ENCODE peak calls at places on chromosomes 2 and 18, in eight cellular contexts. R, V, I, F, Y, H, D and T are unnamed samples.

GRCh38 chr18:62566199-62566598 is 43.4 kb downstream of the ZCCHC2 start:
- DNase-seq in H (no peak), R (no peak), V (peak; percentile 78), D (peak; percentile 32), Y (no peak), I (peak; percentile 83), F (peak; percentile 27), T (no peak)

GRCh38 chr2:158795110-158795924 is at the start of gene DAPL1:
- DNase-seq in F (no peak), V (peak; percentile 17), R (no peak), I (no peak), Y (no peak), H (peak; percentile 24), D (peak; percentile 11), T (no peak)

GRCh38 chr2:236196366-236196765 is 28.2 kb upstream of the GBX2 start:
- DNase-seq in I (no peak), F (no peak), R (no peak), V (no peak), D (no peak), Y (no peak), H (no peak), T (no peak)

GRCh38 chr2:49753344-49753930 is 599.1 kb upstream of the FSHR start:
- DNase-seq in H (no peak), D (no peak), V (no peak), R (no peak), Y (no peak), I (no peak), F (peak; percentile 13), T (no peak)

GRCh38 chr2:69781321-69782248 is 39.7 kb downstream of the ANXA4 start:
- DNase-seq in F (peak; percentile 97), R (no peak), D (peak; percentile 47), V (peak; percentile 48), I (peak; percentile 31), Y (peak; percentile 34), H (no peak), T (no peak)

GRCh38 chr18:39215920-39216319 is 1650.3 kb upstream of the CELF4 start:
- DNase-seq in V (no peak), I (no peak), H (no peak), Y (no peak), R (no peak), D (no peak), F (no peak), T (no peak)

GRCh38 chr18:23189099-23189498 is 53.8 kb downstream of the CABLES1 start:
- DNase-seq in F (no peak), H (no peak), D (no peak), I (no peak), V (no peak), Y (no peak), R (no peak), T (no peak)

GRCh38 chr2:188623995-188624643 is 332.4 kb downstream of the GULP1 start:
- DNase-seq in V (no peak), F (no peak), D (no peak), H (no peak), I (no peak), R (no peak), Y (no peak), T (no peak)

GRCh38 chr2:163419000-163419575 is 316.7 kb downstream of the FIGN start:
- DNase-seq in R (no peak), Y (no peak), H (no peak), D (no peak), F (no peak), I (no peak), V (no peak), T (no peak)

GRCh38 chr2:205077159-205077558 is 531.9 kb downstream of the PARD3B start:
- DNase-seq in F (no peak), I (no peak), Y (no peak), D (no peak), V (no peak), R (no peak), H (no peak), T (no peak)

GRCh38 chr2:12151716-12152115 is 405.3 kb downstream of the LPIN1 start:
- DNase-seq in I (no peak), F (no peak), D (no peak), Y (no peak), H (no peak), V (peak; percentile 39), R (no peak), T (no peak)

GRCh38 chr2:12152888-12153287 is 406.5 kb downstream of the LPIN1 start:
- DNase-seq in I (no peak), D (no peak), Y (no peak), H (no peak), F (no peak), R (no peak), V (no peak), T (no peak)

DNA sequence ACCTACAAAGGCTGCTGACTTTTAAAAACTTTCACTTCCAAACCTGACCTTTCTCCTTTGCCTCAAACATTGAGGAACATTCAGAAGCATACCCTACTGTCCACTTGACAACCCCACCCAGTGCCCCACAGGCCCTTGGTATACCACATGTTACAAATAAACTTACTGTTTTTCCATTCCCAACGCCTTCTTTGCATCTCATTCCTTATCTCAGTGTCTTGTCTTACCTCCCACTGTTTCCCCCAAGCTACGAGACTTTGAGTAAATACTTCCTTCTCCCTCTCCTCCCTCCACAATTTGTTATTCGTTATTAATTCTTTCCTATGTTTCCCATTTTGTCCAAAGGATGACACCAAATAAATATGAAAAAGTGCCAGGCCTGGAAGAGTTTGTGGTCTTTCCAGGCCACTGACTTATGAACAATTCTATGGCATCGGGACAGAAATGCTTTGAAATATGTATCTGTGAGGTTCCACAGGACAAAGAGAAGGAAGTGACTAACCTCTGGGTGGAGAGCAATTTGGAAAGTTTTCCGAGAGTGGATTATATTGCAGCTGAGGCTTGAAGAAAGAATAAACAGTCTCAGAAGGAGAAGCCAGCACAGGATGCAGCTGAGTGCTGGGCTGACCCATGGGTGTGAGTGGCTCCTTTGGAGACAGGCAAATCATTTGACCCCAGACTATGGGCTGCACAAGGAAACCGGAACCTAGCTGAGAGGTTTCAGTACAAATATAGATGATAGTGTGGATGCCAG is 409.1 kb downstream of the LPIN1 start:
- DNase-seq in I (no peak), D (no peak), V (no peak), R (no peak), Y (no peak), H (no peak), F (no peak), T (no peak)
- TF ChIP-seq POLR2AphosphoS5 in I (no peak), D (no peak), V (no peak), R (no peak), Y (no peak), H (peak; percentile 58), F (no peak), T (no peak)

GRCh38 chr18:36298113-36298701 is 694 bp downstream of the FHOD3 start:
- DNase-seq in V (peak; percentile 72), I (no peak), Y (peak; percentile 77), R (peak; percentile 78), H (peak; percentile 86), F (no peak), D (no peak), T (peak; percentile 75)
- H3K27me3 ChIP-seq in V (peaks cover 62% of the 10 kb centered on the region), I (peaks cover 69% of the 10 kb centered on the region), Y (peaks cover 11% of the 10 kb centered on the region), R (peaks cover 41% of the 10 kb centered on the region), H (no peaks in the 10 kb centered on the region), F (no peaks in the 10 kb centered on the region), D (peaks cover 63% of the 10 kb centered on the region), T (no peaks in the 10 kb centered on the region)

GRCh38 chr2:238966274-238966937 is 118.5 kb downstream of the TWIST2 start:
- DNase-seq in F (no peak), I (no peak), V (no peak), R (no peak), Y (no peak), H (peak; percentile 75), D (no peak), T (peak; percentile 90)
- H3K4me3 ChIP-seq in F (no peak overlapping the region), I (no peak overlapping the region), V (no peak overlapping the region), R (no peak overlapping the region), Y (no peak overlapping the region), H (no peak overlapping the region), D (no peak overlapping the region), T (no peak overlapping the region)

DNA sequence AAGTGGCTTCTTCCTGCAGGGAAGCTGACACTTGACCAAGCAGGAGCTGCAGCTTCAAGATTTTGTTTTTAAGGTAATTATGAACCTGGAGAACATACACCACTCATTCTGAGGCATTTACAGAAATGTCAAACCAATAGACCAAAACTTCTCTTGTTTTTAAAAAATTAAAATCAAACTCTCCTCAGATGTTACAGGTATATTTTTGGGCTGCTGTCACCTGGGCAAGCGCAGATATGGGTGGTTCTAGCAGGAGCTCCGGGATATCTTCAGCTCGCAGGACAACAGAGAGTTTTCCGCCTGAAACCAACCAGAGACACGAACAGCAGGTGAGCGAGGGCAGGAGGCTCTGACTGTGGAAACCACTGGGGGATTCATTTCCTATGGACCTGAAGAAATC is 4.1 kb downstream of the LCT start:
- DNase-seq in R (no peak), I (no peak), D (no peak), H (no peak), Y (no peak), F (no peak), V (no peak), T (no peak)
- TF ChIP-seq POLR2AphosphoS5 in R (no peak), I (no peak), D (no peak), H (no peak), Y (no peak), F (no peak), V (no peak), T (no peak)

GRCh38 chr2:40169430-40169829 is 282.5 kb downstream of the SLC8A1 start:
- DNase-seq in R (no peak), D (no peak), H (no peak), Y (no peak), I (no peak), F (no peak), V (no peak), T (no peak)
- H3K27me3 ChIP-seq in R (no peaks in the 10 kb centered on the region), D (no peaks in the 10 kb centered on the region), H (no peaks in the 10 kb centered on the region), Y (no peaks in the 10 kb centered on the region), I (no peaks in the 10 kb centered on the region), F (no peaks in the 10 kb centered on the region), V (no peaks in the 10 kb centered on the region), T (no peaks in the 10 kb centered on the region)